ENCODE peak calls at places on chromosomes 7 and 10, in five cellular contexts. Y is right cardiac atrium, O is mesenteric fat pad, X is psoas muscle, C is colonic mucosa. A is an unnamed sample.

GRCh38 chr10:110995301-110995700 is 75.9 kb downstream of the SHOC2 start:
- DNase-seq in O (no peak), Y (no peak), X (no peak), C (no peak), A (no peak)

GRCh38 chr7:121544726-121545125 is 148.6 kb upstream of the FAM3C start:
- DNase-seq in C (no peak), O (no peak), Y (no peak), X (no peak), A (no peak)

GRCh38 chr10:19302117-19302516 is 253.5 kb downstream of the MALRD1 start:
- DNase-seq in Y (no peak), C (no peak), O (no peak), X (no peak), A (no peak)

GRCh38 chr10:99370993-99371392 is 41.8 kb downstream of the CNNM1 start:
- DNase-seq in O (no peak), C (no peak), X (no peak), Y (no peak), A (no peak)

GRCh38 chr10:62056660-62057059 is 155.2 kb downstream of the ARID5B start:
- DNase-seq in X (no peak), Y (no peak), C (no peak), O (no peak), A (no peak)

GRCh38 chr7:22920664-22921063 is 93.3 kb downstream of the HYCC1 start:
- DNase-seq in X (no peak), Y (no peak), O (no peak), C (no peak), A (no peak)

GRCh38 chr10:95196053-95196452 is 2.0 kb downstream of the ACSM6 start:
- DNase-seq in O (no peak), C (no peak), Y (no peak), X (no peak), A (no peak)

GRCh38 chr10:85148693-85149640 is 820.6 kb downstream of the CCSER2 start:
- DNase-seq in C (peak; percentile 19), X (no peak), Y (no peak), O (no peak), A (no peak)

GRCh38 chr7:91194841-91195240 is 69.4 kb upstream of the FZD1 start:
- DNase-seq in C (no peak), O (no peak), Y (no peak), X (no peak), A (no peak)

GRCh38 chr10:77798940-77799339 is 127.6 kb downstream of the DLG5 start:
- DNase-seq in Y (no peak), X (no peak), O (no peak), C (no peak), A (no peak)

GRCh38 chr7:157366722-157367121 is 29.9 kb downstream of the DNAJB6 start:
- DNase-seq in O (no peak), Y (no peak), C (no peak), X (no peak), A (no peak)

GRCh38 chr10:126661841-126662520 is 8.5 kb downstream of the C10orf90 start:
- DNase-seq in Y (no peak), C (no peak), O (no peak), X (no peak), A (no peak)

GRCh38 chr10:126156012-126156411 is 232.3 kb downstream of the ADAM12 start:
- DNase-seq in X (no peak), O (no peak), Y (no peak), C (no peak), A (no peak)

GRCh38 chr10:111089293-111089692 is 12.5 kb downstream of the ADRA2A start:
- DNase-seq in Y (no peak), O (no peak), X (no peak), C (peak; percentile 4), A (no peak)

GRCh38 chr10:112022196-112022595 is 161.4 kb downstream of the GPAM start:
- DNase-seq in C (no peak), X (no peak), O (no peak), Y (no peak), A (no peak)

GRCh38 chr10:49394933-49395740 is 752 bp downstream of the DRGX start:
- DNase-seq in O (no peak), C (no peak), X (no peak), Y (no peak), A (no peak)

GRCh38 chr10:71864861-71865473 is 13.9 kb upstream of the PSAP start:
- DNase-seq in Y (no peak), O (peak; percentile 68), X (no peak), C (no peak), A (no peak)

GRCh38 chr7:47490501-47491265 is 91.2 kb downstream of the TNS3 start:
- DNase-seq in O (no peak), C (no peak), Y (peak; percentile 3), X (no peak), A (no peak)

GRCh38 chr10:86642499-86642898 is 11.8 kb upstream of the OPN4 start:
- DNase-seq in X (no peak), Y (no peak), C (no peak), O (peak; percentile 18), A (no peak)

GRCh38 chr7:122303971-122304603 is 463 bp downstream of the FEZF1 start:
- DNase-seq in C (no peak), O (no peak), Y (no peak), X (no peak), A (no peak)

GRCh38 chr10:83957168-83957750 is 182.1 kb upstream of the GHITM start:
- DNase-seq in O (no peak), Y (no peak), C (no peak), X (no peak), A (no peak)

GRCh38 chr10:121926669-121927360 is 1.0 kb downstream of the ATE1 start:
- DNase-seq in Y (no peak), X (no peak), O (no peak), C (no peak), A (no peak)

GRCh38 chr7:81956520-81956919 is 186.7 kb upstream of the HGF start:
- DNase-seq in C (no peak), Y (no peak), O (no peak), X (no peak), A (no peak)

GRCh38 chr10:70191906-70192305 is 21.6 kb upstream of the SAR1A start:
- DNase-seq in C (no peak), X (no peak), Y (no peak), O (no peak), A (no peak)